ENCODE peak calls at places on chromosome 21, in six cellular contexts. One of them, this sample, is unnamed.

GRCh38 chr21:45995686-45996179 is 14.2 kb downstream of the COL6A1 start:
- DNase-seq in nucleus accumbens: no peak
- DNase-seq in omental fat pad: no peak
- DNase-seq in ELR: no peak
- DNase-seq in GM12891: no peak
- DNase-seq in D341Med: no peak
- DNase-seq in this sample: peak; percentile 2

GRCh38 chr21:25999935-26000582 is 170.5 kb downstream of the APP start:
- DNase-seq in nucleus accumbens: no peak
- DNase-seq in omental fat pad: no peak
- DNase-seq in ELR: no peak
- DNase-seq in GM12891: no peak
- DNase-seq in D341Med: no peak
- DNase-seq in this sample: no peak

GRCh38 chr21:43717166-43717853 is 1.6 kb upstream of the PDXK start:
- DNase-seq in nucleus accumbens: no peak
- DNase-seq in omental fat pad: no peak
- DNase-seq in ELR: no peak
- DNase-seq in GM12891: no peak
- DNase-seq in D341Med: peak; percentile 14
- DNase-seq in this sample: no peak

GRCh38 chr21:38761531-38761930 is 44.2 kb upstream of the ETS2 start:
- DNase-seq in nucleus accumbens: peak; percentile 2
- DNase-seq in omental fat pad: no peak
- DNase-seq in ELR: no peak
- DNase-seq in GM12891: no peak
- DNase-seq in D341Med: no peak
- DNase-seq in this sample: no peak

GRCh38 chr21:28714795-28715464 is 277.7 kb downstream of the LTN1 start:
- DNase-seq in nucleus accumbens: no peak
- DNase-seq in omental fat pad: no peak
- DNase-seq in ELR: peak; percentile 32
- DNase-seq in GM12891: no peak
- DNase-seq in D341Med: no peak
- DNase-seq in this sample: no peak

GRCh38 chr21:42546433-42546832 is 32.8 kb downstream of the SLC37A1 start:
- DNase-seq in nucleus accumbens: no peak
- DNase-seq in omental fat pad: no peak
- DNase-seq in ELR: no peak
- DNase-seq in GM12891: no peak
- DNase-seq in D341Med: no peak
- DNase-seq in this sample: no peak

GRCh38 chr21:31609081-31609480 is 50.4 kb upstream of the SOD1 start:
- DNase-seq in nucleus accumbens: no peak
- DNase-seq in omental fat pad: no peak
- DNase-seq in ELR: no peak
- DNase-seq in GM12891: no peak
- DNase-seq in D341Med: no peak
- DNase-seq in this sample: no peak

GRCh38 chr21:45788635-45789506 is 145.3 kb downstream of the PCBP3 start:
- DNase-seq in nucleus accumbens: no peak
- DNase-seq in omental fat pad: no peak
- DNase-seq in ELR: peak; percentile 13
- DNase-seq in GM12891: no peak
- DNase-seq in D341Med: no peak
- DNase-seq in this sample: no peak

GRCh38 chr21:42176864-42177263 is 42.1 kb upstream of the ABCG1 start:
- DNase-seq in nucleus accumbens: no peak
- DNase-seq in omental fat pad: no peak
- DNase-seq in ELR: no peak
- DNase-seq in GM12891: no peak
- DNase-seq in D341Med: no peak
- DNase-seq in this sample: no peak

GRCh38 chr21:38181101-38181500 is 75.7 kb upstream of the KCNJ15 start:
- DNase-seq in nucleus accumbens: no peak
- DNase-seq in omental fat pad: no peak
- DNase-seq in ELR: peak; percentile 18
- DNase-seq in GM12891: no peak
- DNase-seq in D341Med: no peak
- DNase-seq in this sample: no peak

GRCh38 chr21:37430184-37430821 is 63.7 kb downstream of the DYRK1A start:
- DNase-seq in nucleus accumbens: no peak
- DNase-seq in omental fat pad: no peak
- DNase-seq in ELR: no peak
- DNase-seq in GM12891: no peak
- DNase-seq in D341Med: no peak
- DNase-seq in this sample: no peak

GRCh38 chr21:33069994-33070811 is at the start of gene OLIG1:
- DNase-seq in nucleus accumbens: peak; percentile 67
- DNase-seq in omental fat pad: no peak
- DNase-seq in ELR: peak; percentile 12
- DNase-seq in GM12891: peak; percentile 44
- DNase-seq in D341Med: peak; percentile 92
- DNase-seq in this sample: peak; percentile 67

GRCh38 chr21:27023186-27023585 is 56.3 kb upstream of the ADAMTS5 start:
- DNase-seq in nucleus accumbens: no peak
- DNase-seq in omental fat pad: no peak
- DNase-seq in ELR: no peak
- DNase-seq in GM12891: no peak
- DNase-seq in D341Med: no peak
- DNase-seq in this sample: no peak

GRCh38 chr21:46295177-46295711 is 9.1 kb downstream of the YBEY start:
- DNase-seq in nucleus accumbens: no peak
- DNase-seq in omental fat pad: no peak
- DNase-seq in ELR: peak; percentile 26
- DNase-seq in GM12891: no peak
- DNase-seq in D341Med: no peak
- DNase-seq in this sample: no peak

GRCh38 chr21:35026617-35027557 is 22.2 kb downstream of the RUNX1 start:
- DNase-seq in nucleus accumbens: no peak
- DNase-seq in omental fat pad: no peak
- DNase-seq in ELR: peak; percentile 10
- DNase-seq in GM12891: peak; percentile 48
- DNase-seq in D341Med: no peak
- DNase-seq in this sample: peak; percentile 75

GRCh38 chr21:34887729-34888568 is 161.2 kb downstream of the RUNX1 start:
- DNase-seq in nucleus accumbens: peak; percentile 62
- DNase-seq in omental fat pad: peak; percentile 64
- DNase-seq in ELR: peak; percentile 97
- DNase-seq in GM12891: peak; percentile 65
- DNase-seq in D341Med: peak; percentile 46
- DNase-seq in this sample: peak; percentile 41

GRCh38 chr21:37008705-37009104 is 2.2 kb downstream of the RIPPLY3 start:
- DNase-seq in nucleus accumbens: no peak
- DNase-seq in omental fat pad: no peak
- DNase-seq in ELR: no peak
- DNase-seq in GM12891: no peak
- DNase-seq in D341Med: peak; percentile 34
- DNase-seq in this sample: no peak

GRCh38 chr21:35508389-35508888 is 459.3 kb upstream of the RUNX1 start:
- DNase-seq in nucleus accumbens: no peak
- DNase-seq in omental fat pad: no peak
- DNase-seq in ELR: peak; percentile 81
- DNase-seq in GM12891: no peak
- DNase-seq in D341Med: no peak
- DNase-seq in this sample: peak; percentile 63

GRCh38 chr21:16644690-16645089 is 868.2 kb upstream of the CXADR start:
- DNase-seq in nucleus accumbens: no peak
- DNase-seq in omental fat pad: no peak
- DNase-seq in ELR: peak; percentile 2
- DNase-seq in GM12891: no peak
- DNase-seq in D341Med: no peak
- DNase-seq in this sample: no peak

GRCh38 chr21:44574457-44575306 is 1.2 kb downstream of the KRTAP10-4 start:
- DNase-seq in nucleus accumbens: no peak
- DNase-seq in omental fat pad: no peak
- DNase-seq in ELR: no peak
- DNase-seq in GM12891: no peak
- DNase-seq in D341Med: no peak
- DNase-seq in this sample: no peak

GRCh38 chr21:34336245-34336644 is 27.6 kb upstream of the KCNE2 start:
- DNase-seq in nucleus accumbens: no peak
- DNase-seq in omental fat pad: no peak
- DNase-seq in ELR: no peak
- DNase-seq in GM12891: no peak
- DNase-seq in D341Med: no peak
- DNase-seq in this sample: no peak

GRCh38 chr21:42619841-42620240 is 33.6 kb upstream of the PDE9A start:
- DNase-seq in nucleus accumbens: no peak
- DNase-seq in omental fat pad: no peak
- DNase-seq in ELR: no peak
- DNase-seq in GM12891: no peak
- DNase-seq in D341Med: no peak
- DNase-seq in this sample: no peak

GRCh38 chr21:41647806-41648561 is 118.9 kb downstream of the RIPK4 start:
- DNase-seq in nucleus accumbens: no peak
- DNase-seq in omental fat pad: no peak
- DNase-seq in ELR: no peak
- DNase-seq in GM12891: no peak
- DNase-seq in D341Med: no peak
- DNase-seq in this sample: no peak

GRCh38 chr21:36471254-36471723 is 8.6 kb downstream of the CLDN14 start:
- DNase-seq in nucleus accumbens: no peak
- DNase-seq in omental fat pad: no peak
- DNase-seq in ELR: peak; percentile 25
- DNase-seq in GM12891: peak; percentile 40
- DNase-seq in D341Med: no peak
- DNase-seq in this sample: no peak

GRCh38 chr21:19853709-19854575 is 1144.3 kb upstream of the NCAM2 start:
- DNase-seq in nucleus accumbens: no peak
- DNase-seq in omental fat pad: no peak
- DNase-seq in ELR: no peak
- DNase-seq in GM12891: no peak
- DNase-seq in D341Med: peak; percentile 24
- DNase-seq in this sample: no peak

GRCh38 chr21:34510148-34511142 is 1.6 kb downstream of the KCNE1 start:
- DNase-seq in nucleus accumbens: no peak
- DNase-seq in omental fat pad: no peak
- DNase-seq in ELR: peak; percentile 69
- DNase-seq in GM12891: peak; percentile 68
- DNase-seq in D341Med: peak; percentile 50
- DNase-seq in this sample: peak; percentile 88

GRCh38 chr21:46183910-46184624 is at the start of gene SPATC1L:
- DNase-seq in nucleus accumbens: peak; percentile 87
- DNase-seq in omental fat pad: no peak
- DNase-seq in ELR: peak; percentile 68
- DNase-seq in GM12891: peak; percentile 58
- DNase-seq in D341Med: peak; percentile 85
- DNase-seq in this sample: peak; percentile 43

GRCh38 chr21:32425628-32426027 is 13.1 kb downstream of the EVA1C start:
- DNase-seq in nucleus accumbens: no peak
- DNase-seq in omental fat pad: no peak
- DNase-seq in ELR: no peak
- DNase-seq in GM12891: no peak
- DNase-seq in D341Med: no peak
- DNase-seq in this sample: no peak

GRCh38 chr21:38945536-38946245 is 140.0 kb downstream of the ETS2 start:
- DNase-seq in nucleus accumbens: no peak
- DNase-seq in omental fat pad: no peak
- DNase-seq in ELR: no peak
- DNase-seq in GM12891: no peak
- DNase-seq in D341Med: peak; percentile 43
- DNase-seq in this sample: no peak

GRCh38 chr21:25647632-25648031 is 8.6 kb downstream of the JAM2 start:
- DNase-seq in nucleus accumbens: no peak
- DNase-seq in omental fat pad: no peak
- DNase-seq in ELR: no peak
- DNase-seq in GM12891: no peak
- DNase-seq in D341Med: no peak
- DNase-seq in this sample: no peak

GRCh38 chr21:30444204-30444603 is 4.1 kb downstream of the KRTAP15-1 start:
- DNase-seq in nucleus accumbens: no peak
- DNase-seq in omental fat pad: no peak
- DNase-seq in ELR: no peak
- DNase-seq in GM12891: no peak
- DNase-seq in D341Med: no peak
- DNase-seq in this sample: peak; percentile 40

GRCh38 chr21:40300300-40300699 is 433.1 kb downstream of the PCP4 start:
- DNase-seq in nucleus accumbens: no peak
- DNase-seq in omental fat pad: no peak
- DNase-seq in ELR: no peak
- DNase-seq in GM12891: no peak
- DNase-seq in D341Med: no peak
- DNase-seq in this sample: no peak

GRCh38 chr21:37780991-37781983 is 135.0 kb downstream of the KCNJ6 start:
- DNase-seq in nucleus accumbens: no peak
- DNase-seq in omental fat pad: no peak
- DNase-seq in ELR: peak; percentile 20
- DNase-seq in GM12891: no peak
- DNase-seq in D341Med: no peak
- DNase-seq in this sample: no peak

GRCh38 chr21:45517249-45518065 is 24.8 kb downstream of the SLC19A1 start:
- DNase-seq in nucleus accumbens: no peak
- DNase-seq in omental fat pad: no peak
- DNase-seq in ELR: peak; percentile 24
- DNase-seq in GM12891: no peak
- DNase-seq in D341Med: no peak
- DNase-seq in this sample: no peak

GRCh38 chr21:15065381-15066230 is 806 bp upstream of the NRIP1 start:
- DNase-seq in nucleus accumbens: peak; percentile 80
- DNase-seq in omental fat pad: peak; percentile 71
- DNase-seq in ELR: peak; percentile 83
- DNase-seq in GM12891: no peak
- DNase-seq in D341Med: peak; percentile 64
- DNase-seq in this sample: peak; percentile 51

GRCh38 chr21:27152996-27153395 is 186.1 kb upstream of the ADAMTS5 start:
- DNase-seq in nucleus accumbens: no peak
- DNase-seq in omental fat pad: no peak
- DNase-seq in ELR: no peak
- DNase-seq in GM12891: no peak
- DNase-seq in D341Med: no peak
- DNase-seq in this sample: no peak

GRCh38 chr21:44301961-44302406 is 2.1 kb downstream of the PFKL start:
- DNase-seq in nucleus accumbens: no peak
- DNase-seq in omental fat pad: no peak
- DNase-seq in ELR: no peak
- DNase-seq in GM12891: no peak
- DNase-seq in D341Med: no peak
- DNase-seq in this sample: no peak

GRCh38 chr21:35084869-35085268 is 35.8 kb upstream of the RUNX1 start:
- DNase-seq in nucleus accumbens: no peak
- DNase-seq in omental fat pad: no peak
- DNase-seq in ELR: peak; percentile 94
- DNase-seq in GM12891: no peak
- DNase-seq in D341Med: no peak
- DNase-seq in this sample: no peak

This sample was measured in endothelial cell.